ENCODE peak calls at places on chromosomes 11 and 22, in nine cellular contexts. I is MM.1S, E is hepatocyte, D is GM23248, S is HCT116, N is GM23338, M is PC-3, T is OCI-LY7, U is SK-N-SH. P is an unnamed sample.

GRCh38 chr11:86574493-86575207 is 97.8 kb downstream of the ME3 start:
- DNase-seq in E (no peak), M (peak), D (no peak), N (no peak), T (no peak), U (no peak), I (no peak), S (no peak), P (no peak)

GRCh38 chr11:12123799-12124198 is 13.4 kb downstream of the MICAL2 start:
- DNase-seq in D (peak), I (peak), N (no peak), U (no peak), E (no peak), S (no peak), M (no peak), T (no peak), P (no peak)

GRCh38 chr11:9250139-9250582 is 15.0 kb downstream of the DENND5A start:
- DNase-seq in N (no peak), T (no peak), S (no peak), M (no peak), E (no peak), D (no peak), U (no peak), I (peak), P (no peak)

GRCh38 chr11:60457576-60457975 is 1.9 kb downstream of the MS4A1 start:
- DNase-seq in M (no peak), D (no peak), T (peak), S (no peak), N (no peak), I (no peak), E (no peak), U (no peak), P (no peak)

GRCh38 chr11:102727890-102728289 is 3.1 kb upstream of the MMP8 start:
- DNase-seq in E (no peak), U (no peak), S (no peak), M (peak), D (peak), N (no peak), T (no peak), I (no peak), P (no peak)

GRCh38 chr22:23856721-23857605 is 712 bp upstream of the SLC2A11 start:
- DNase-seq in T (peak), M (no peak), D (peak), S (no peak), U (peak), N (peak), I (peak), E (peak), P (peak)

GRCh38 chr11:134510641-134511040 is 98.6 kb upstream of the B3GAT1 start:
- DNase-seq in D (no peak), I (no peak), E (no peak), N (no peak), T (no peak), S (no peak), M (no peak), U (no peak), P (no peak)

GRCh38 chr11:87306260-87306861 is 268.6 kb downstream of the TMEM135 start:
- DNase-seq in M (no peak), D (no peak), E (no peak), I (peak), S (no peak), T (peak), N (no peak), U (no peak), P (no peak)

GRCh38 chr11:19633276-19633675 is 79.4 kb upstream of the NAV2 start:
- DNase-seq in U (no peak), N (peak), T (no peak), D (peak), S (no peak), E (no peak), I (no peak), M (no peak), P (no peak)

GRCh38 chr22:31103899-31104694 is 3.3 kb downstream of the SELENOM start:
- DNase-seq in D (peak), M (no peak), U (no peak), N (no peak), I (no peak), T (no peak), S (no peak), E (no peak), P (no peak)

GRCh38 chr22:31093090-31093850 is 12.2 kb downstream of the SMTN start:
- DNase-seq in D (no peak), N (no peak), I (no peak), E (peak), S (no peak), T (no peak), U (peak), M (no peak), P (no peak)

GRCh38 chr11:47433157-47433556 is 6.9 kb upstream of the PSMC3 start:
- DNase-seq in N (no peak), T (no peak), U (no peak), I (no peak), D (no peak), E (no peak), S (no peak), M (no peak), P (no peak)
- H2AFZ ChIP-seq in N (no peak), T (no peak), U (no peak), I (no peak), D (no peak), E (no peak), S (no peak), M (no peak), P (no peak)

DNA sequence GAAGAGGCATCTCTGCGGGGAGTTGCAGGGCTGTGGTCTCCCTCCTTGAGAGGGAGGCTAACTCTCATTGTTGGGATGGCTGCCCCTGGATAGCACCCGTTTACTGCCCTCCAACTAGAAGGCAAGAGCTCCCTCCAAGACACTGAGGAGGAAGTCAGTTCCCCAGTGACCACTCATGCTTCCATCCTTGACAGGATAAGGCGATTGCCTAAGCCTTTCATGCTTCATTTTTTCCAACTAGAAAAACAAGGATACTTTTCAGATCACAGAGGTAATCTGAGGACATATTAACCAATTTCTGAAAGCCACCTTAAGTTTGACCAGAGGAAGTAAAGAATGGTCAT is 186.6 kb downstream of the MAML2 start:
- DNase-seq in T (no peak), N (no peak), S (no peak), I (no peak), D (peak), M (no peak), U (no peak), E (no peak), P (no peak)
- H3K27ac ChIP-seq in T (no peak), N (peak), S (peak), I (peak), D (peak), M (peak), U (peak), E (peak), P (no peak)

DNA sequence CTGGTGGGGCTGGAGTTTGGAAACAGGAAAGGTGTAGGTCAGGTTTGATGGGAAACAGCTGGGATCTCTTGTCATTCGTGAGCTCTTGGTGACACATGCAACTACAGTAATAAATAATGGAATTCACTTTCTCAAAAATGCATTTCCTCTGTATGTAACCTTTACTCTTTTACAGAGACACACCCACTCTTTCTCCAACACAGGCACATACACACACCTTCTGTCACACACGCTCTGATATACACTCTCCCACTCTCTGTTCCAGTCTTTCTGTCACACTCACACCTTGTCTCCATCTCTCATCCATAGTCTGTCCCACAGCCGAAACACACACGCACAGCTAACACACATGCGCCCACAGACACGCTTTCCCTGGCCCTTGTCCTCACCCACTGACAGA is 6.6 kb upstream of the C22orf42 start:
- DNase-seq in E (peak), D (no peak), T (no peak), S (no peak), M (no peak), I (no peak), N (no peak), U (no peak), P (no peak)
- TF ChIP-seq EZH2phosphoT487 in E (no peak), D (no peak), T (no peak), S (no peak), M (no peak), I (no peak), N (no peak), U (no peak), P (no peak)

GRCh38 chr11:130729678-130730300 is 186.5 kb downstream of the SNX19 start:
- DNase-seq in T (no peak), I (no peak), E (no peak), U (no peak), M (no peak), D (peak), N (peak), S (no peak), P (no peak)

GRCh38 chr11:130727715-130728114 is 188.6 kb downstream of the SNX19 start:
- DNase-seq in M (no peak), D (peak), T (no peak), S (no peak), I (no peak), E (no peak), U (no peak), N (no peak), P (no peak)

GRCh38 chr11:130726647-130727046 is 189.6 kb downstream of the SNX19 start:
- DNase-seq in M (no peak), N (no peak), E (no peak), U (no peak), D (no peak), S (no peak), T (no peak), I (no peak), P (no peak)

GRCh38 chr11:130726234-130726559 is 190.1 kb downstream of the SNX19 start:
- DNase-seq in U (no peak), E (peak), I (no peak), S (no peak), T (no peak), M (no peak), D (peak), N (no peak), P (no peak)

GRCh38 chr11:130728185-130729160 is 187.8 kb downstream of the SNX19 start:
- DNase-seq in U (no peak), I (no peak), S (no peak), D (no peak), M (no peak), E (no peak), N (no peak), T (no peak), P (no peak)
- H2AFZ ChIP-seq in U (no peak), I (no peak), S (no peak), D (no peak), M (no peak), E (no peak), N (peak), T (no peak), P (peak)

GRCh38 chr11:79228417-79228755 is 212.4 kb downstream of the TENM4 start:
- DNase-seq in N (no peak), S (no peak), M (no peak), T (no peak), I (no peak), E (no peak), D (no peak), U (no peak), P (no peak)
- H3K27ac ChIP-seq in N (no peak), S (no peak), M (no peak), T (no peak), I (no peak), E (no peak), D (no peak), U (no peak), P (no peak)

GRCh38 chr11:121634889-121635288 is 182.1 kb upstream of the SORL1-AS1 start:
- DNase-seq in M (peak), D (peak), U (no peak), S (no peak), N (no peak), I (no peak), T (no peak), E (no peak), P (no peak)

GRCh38 chr11:121634273-121634672 is 181.5 kb upstream of the SORL1-AS1 start:
- DNase-seq in I (no peak), D (no peak), U (no peak), N (no peak), T (no peak), S (no peak), M (no peak), E (no peak), P (no peak)

GRCh38 chr11:121626507-121626875 is 173.7 kb upstream of the SORL1-AS1 start:
- DNase-seq in S (no peak), N (no peak), I (no peak), M (no peak), D (no peak), U (no peak), T (no peak), E (no peak), P (no peak)

GRCh38 chr11:121625784-121626506 is 173.2 kb upstream of the SORL1-AS1 start:
- DNase-seq in I (no peak), M (no peak), T (no peak), N (no peak), S (no peak), D (peak), U (no peak), E (no peak), P (no peak)

GRCh38 chr11:121630041-121630440 is 177.3 kb upstream of the SORL1-AS1 start:
- DNase-seq in M (peak), E (no peak), T (no peak), I (no peak), D (peak), S (no peak), U (no peak), N (no peak), P (no peak)
- TF ChIP-seq EZH2phosphoT487 in M (no peak), E (no peak), T (no peak), I (no peak), D (no peak), S (no peak), U (no peak), N (no peak), P (no peak)

GRCh38 chr11:78808903-78809302 is 234.2 kb upstream of the NARS2 start:
- DNase-seq in N (no peak), E (no peak), D (no peak), U (no peak), M (peak), S (no peak), I (peak), T (no peak), P (no peak)
- H2AFZ ChIP-seq in N (no peak), E (no peak), D (no peak), U (no peak), M (no peak), S (no peak), I (no peak), T (no peak), P (no peak)

DNA sequence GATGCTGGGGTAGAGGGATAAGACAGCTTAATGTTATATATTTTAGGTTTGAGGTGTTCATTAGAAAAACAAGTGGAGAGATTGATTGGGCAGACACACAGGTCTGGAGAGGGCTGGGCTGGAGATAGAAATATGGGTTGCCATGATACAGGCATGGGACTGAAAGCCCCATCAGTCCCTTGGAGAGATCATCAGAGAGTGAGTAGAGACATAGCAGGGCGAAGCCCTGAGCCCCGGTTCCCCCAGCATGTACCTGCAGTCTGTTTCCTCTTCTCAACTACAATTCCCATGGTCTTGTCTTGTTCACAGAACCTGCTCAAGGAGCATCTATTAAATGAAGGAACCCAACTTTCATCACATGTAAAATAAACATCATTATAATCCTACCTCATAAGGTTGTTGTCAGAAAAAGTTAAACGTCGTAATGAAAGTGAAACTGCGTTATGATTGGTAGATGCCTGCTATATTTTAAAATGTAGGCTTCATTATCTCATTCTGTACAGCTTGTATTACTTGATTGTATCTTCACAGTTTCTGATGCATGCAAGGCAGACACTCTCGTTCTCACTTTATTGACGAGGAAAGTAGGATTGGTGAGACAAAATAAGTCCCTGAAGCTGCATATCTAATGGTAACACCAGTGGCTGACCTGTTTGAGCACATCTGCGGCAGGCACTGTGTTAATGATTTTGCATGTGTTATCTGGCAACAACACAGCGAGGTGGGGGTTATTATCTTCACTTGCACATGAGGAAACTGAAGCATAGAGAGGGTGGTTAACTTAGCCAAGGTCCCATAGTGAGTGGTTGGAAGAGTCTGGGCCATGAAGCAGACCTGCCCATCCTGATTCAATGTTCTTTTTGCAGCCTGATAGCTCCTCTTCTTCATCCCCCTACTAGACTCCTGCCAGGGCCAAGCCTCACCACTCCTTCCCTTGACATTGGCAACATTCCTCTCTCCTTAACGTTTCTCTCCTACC is 63.5 kb downstream of the ENDOD1 start:
- DNase-seq in N (no peak), D (no peak), S (no peak), E (no peak), M (no peak), T (peak), U (no peak), I (peak), P (no peak)
- H3K27ac ChIP-seq in N (no peak), D (no peak), S (no peak), E (no peak), M (no peak), T (no peak), U (no peak), I (no peak), P (no peak)

P was measured in neural progenitor cell.